ENCODE peak calls at places on chromosomes 12 and 14, in ten cellular contexts. K is IMR-90; O is neural crest cell; D is OCI-LY7; N is kidney epithelial cell; I is CD8-positive, alpha-beta T cell; B is endothelial cell; F is ovary; G is breast epithelium; A is cardiac fibroblast. E is an unnamed sample.

GRCh38 chr12:67650127-67650495 is 1.6 kb downstream of the DYRK2 start:
- DNase-seq in B (no peak), D (no peak), N (no peak), I (no peak), O (no peak), A (peak; percentile 22), K (no peak), G (no peak), F (peak; percentile 35), E (no peak)

GRCh38 chr12:93344876-93345275 is 32.8 kb upstream of the NUDT4 start:
- DNase-seq in B (no peak), F (no peak), K (no peak), A (no peak), N (no peak), I (no peak), G (no peak), D (no peak), O (no peak), E (no peak)

GRCh38 chr12:76024942-76025600 is 6.5 kb downstream of the PHLDA1 start:
- DNase-seq in A (peak; percentile 84), O (no peak), F (no peak), B (no peak), D (no peak), N (no peak), I (no peak), G (no peak), K (peak; percentile 90), E (peak; percentile 74)

GRCh38 chr12:91769736-91770135 is 375.9 kb downstream of the BTG1 start:
- DNase-seq in B (no peak), N (no peak), O (no peak), D (no peak), A (no peak), F (no peak), I (no peak), G (no peak), K (no peak), E (no peak)

GRCh38 chr14:69980457-69981414 is 101.5 kb downstream of the SMOC1 start:
- DNase-seq in N (no peak), B (no peak), G (no peak), O (no peak), A (no peak), I (no peak), D (no peak), K (no peak), F (no peak), E (no peak)

GRCh38 chr14:29144598-29144997 is 378.0 kb downstream of the FOXG1 start:
- DNase-seq in A (peak; percentile 87), G (no peak), I (no peak), F (no peak), K (peak; percentile 99), D (no peak), B (no peak), O (no peak), N (no peak), E (peak; percentile 90)

GRCh38 chr12:122866379-122866778 is 29.5 kb downstream of the VPS37B start:
- DNase-seq in D (no peak), B (no peak), A (no peak), I (no peak), O (no peak), N (no peak), G (peak; percentile 42), F (peak; percentile 12), K (no peak), E (no peak)

GRCh38 chr12:110373025-110373876 is 30.3 kb downstream of the ANAPC7 start:
- DNase-seq in B (no peak), D (peak; percentile 56), F (no peak), O (no peak), I (no peak), K (no peak), N (no peak), G (no peak), A (no peak), E (no peak)

GRCh38 chr12:2495452-2496112 is 299.2 kb upstream of the FKBP4 start:
- DNase-seq in A (no peak), G (no peak), N (no peak), K (no peak), D (no peak), B (no peak), F (no peak), O (no peak), I (no peak), E (no peak)

GRCh38 chr12:2503036-2503435 is 291.7 kb upstream of the FKBP4 start:
- DNase-seq in A (no peak), O (no peak), N (no peak), I (no peak), B (no peak), F (no peak), G (no peak), D (no peak), K (no peak), E (no peak)

GRCh38 chr12:2501464-2502181 is 293.1 kb upstream of the FKBP4 start:
- DNase-seq in G (no peak), D (no peak), K (no peak), B (peak; percentile 63), A (no peak), N (no peak), I (no peak), F (no peak), O (no peak), E (no peak)

GRCh38 chr12:2494490-2495192 is 300.1 kb upstream of the FKBP4 start:
- DNase-seq in N (no peak), O (no peak), F (no peak), G (no peak), D (no peak), A (peak; percentile 65), K (no peak), B (no peak), I (no peak), E (no peak)

DNA sequence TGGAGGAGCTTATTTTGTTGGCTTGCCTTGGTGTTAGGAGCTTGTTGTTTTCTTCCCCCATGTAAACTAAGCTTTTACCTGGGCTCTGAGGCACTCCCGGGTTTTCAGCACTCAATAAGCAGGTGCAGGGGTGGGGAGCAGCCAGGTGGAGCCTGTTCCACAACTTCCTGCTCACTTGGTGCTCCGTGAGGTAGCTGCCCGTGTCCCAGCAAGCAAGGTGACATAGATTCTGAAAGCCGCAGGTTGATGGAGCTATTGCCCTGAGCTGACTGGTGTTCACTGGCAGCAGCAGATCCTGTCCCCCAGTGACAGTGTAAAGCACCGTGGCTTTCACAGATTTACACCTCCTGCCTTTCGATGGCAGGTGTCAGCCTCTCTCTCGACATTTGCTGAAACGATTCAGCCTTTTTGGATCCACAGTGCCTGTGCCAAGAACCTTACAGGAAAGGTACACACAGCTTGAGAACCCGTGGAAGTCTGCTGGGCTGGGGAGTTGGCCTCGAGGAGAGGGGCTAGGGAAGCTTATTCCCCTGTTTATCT is 295.7 kb upstream of the FKBP4 start:
- DNase-seq in I (no peak), B (no peak), G (no peak), N (no peak), K (no peak), D (peak; percentile 1), F (no peak), O (no peak), A (no peak), E (no peak)
- TF ChIP-seq CTCF in I (no peak), B (no peak), G (no peak), N (no peak), K (no peak), D (no peak), F (no peak), O (no peak), A (no peak), E (no peak)

GRCh38 chr12:114384746-114385145 is 21.2 kb downstream of the TBX5 start:
- DNase-seq in B (no peak), G (no peak), I (no peak), D (no peak), K (no peak), F (no peak), A (peak; percentile 91), O (no peak), N (no peak), E (no peak)

GRCh38 chr12:114381177-114381576 is 24.8 kb downstream of the TBX5 start:
- DNase-seq in B (no peak), D (no peak), G (no peak), N (no peak), F (no peak), K (no peak), O (no peak), I (no peak), A (no peak), E (no peak)
- TF ChIP-seq CTCF in B (no peak), D (no peak), G (no peak), N (no peak), F (no peak), K (no peak), O (no peak), I (no peak), A (no peak), E (no peak)

GRCh38 chr12:17954788-17955187 is 135.2 kb downstream of the RERGL start:
- DNase-seq in D (peak; percentile 22), I (no peak), F (no peak), O (no peak), G (no peak), B (no peak), A (no peak), N (no peak), K (no peak), E (no peak)
- TF ChIP-seq CTCF in D (peak; percentile 45), I (no peak), F (no peak), O (no peak), G (no peak), B (no peak), A (peak; percentile 8), N (no peak), K (no peak), E (peak; percentile 33)

GRCh38 chr14:38959021-38959420 is 144.0 kb downstream of the SEC23A start:
- DNase-seq in K (no peak), F (no peak), A (no peak), G (no peak), D (no peak), I (no peak), N (no peak), B (no peak), O (no peak), E (no peak)
- TF ChIP-seq CTCF in K (no peak), F (no peak), A (no peak), G (no peak), D (no peak), I (no peak), N (no peak), B (no peak), O (no peak), E (no peak)

GRCh38 chr14:45785240-45785639 is 532.2 kb upstream of the MIS18BP1 start:
- DNase-seq in B (no peak), N (no peak), O (no peak), F (no peak), G (no peak), D (no peak), I (no peak), A (no peak), K (no peak), E (no peak)

GRCh38 chr14:45786266-45786665 is 533.3 kb upstream of the MIS18BP1 start:
- DNase-seq in F (no peak), B (no peak), I (no peak), A (no peak), D (no peak), N (no peak), K (no peak), O (no peak), G (no peak), E (no peak)

GRCh38 chr14:45787167-45787566 is 534.2 kb upstream of the MIS18BP1 start:
- DNase-seq in G (no peak), I (no peak), B (no peak), K (no peak), N (no peak), O (no peak), F (no peak), A (no peak), D (peak; percentile 2), E (no peak)

GRCh38 chr14:45793081-45793480 is 540.1 kb upstream of the MIS18BP1 start:
- DNase-seq in K (no peak), O (no peak), F (no peak), I (no peak), D (no peak), G (no peak), B (no peak), A (no peak), N (no peak), E (no peak)

GRCh38 chr14:45790293-45790692 is 537.3 kb upstream of the MIS18BP1 start:
- DNase-seq in F (no peak), N (no peak), D (no peak), O (no peak), K (no peak), I (no peak), G (no peak), B (no peak), A (no peak), E (no peak)
- TF ChIP-seq CTCF in F (no peak), N (no peak), D (no peak), O (no peak), K (no peak), I (no peak), G (no peak), B (no peak), A (no peak), E (no peak)